ENCODE peak calls at places on chromosomes 5 and 9, in five cellular contexts. One of them, this sample, is unnamed.

GRCh38 chr5:155082401-155082800 is 68.8 kb downstream of the KIF4B start:
- DNase-seq in K562: no peak
- DNase-seq in tibial nerve: no peak
- DNase-seq in left lung: no peak
- DNase-seq in BJ: peak
- DNase-seq in this sample: no peak

GRCh38 chr9:137482094-137482781 is 23.1 kb upstream of the NSMF start:
- DNase-seq in K562: peak
- DNase-seq in tibial nerve: peak
- DNase-seq in left lung: peak
- DNase-seq in BJ: peak
- DNase-seq in this sample: peak

GRCh38 chr9:104868687-104869404 is 59.1 kb downstream of the ABCA1 start:
- DNase-seq in K562: peak
- DNase-seq in tibial nerve: peak
- DNase-seq in left lung: peak
- DNase-seq in BJ: peak
- DNase-seq in this sample: no peak

GRCh38 chr9:98045234-98046160 is 11.0 kb upstream of the NANS start:
- DNase-seq in K562: peak
- DNase-seq in tibial nerve: no peak
- DNase-seq in left lung: no peak
- DNase-seq in BJ: no peak
- DNase-seq in this sample: no peak

GRCh38 chr5:145661737-145662530 is 173.2 kb downstream of the PRELID2 start:
- DNase-seq in K562: no peak
- DNase-seq in tibial nerve: no peak
- DNase-seq in left lung: no peak
- DNase-seq in BJ: no peak
- DNase-seq in this sample: no peak

GRCh38 chr9:69572611-69573010 is 99.6 kb downstream of the APBA1 start:
- DNase-seq in K562: no peak
- DNase-seq in tibial nerve: no peak
- DNase-seq in left lung: no peak
- DNase-seq in BJ: no peak
- DNase-seq in this sample: no peak

GRCh38 chr9:123561055-123561454 is 205.1 kb downstream of the CRB2 start:
- DNase-seq in K562: no peak
- DNase-seq in tibial nerve: no peak
- DNase-seq in left lung: no peak
- DNase-seq in BJ: no peak
- DNase-seq in this sample: no peak

GRCh38 chr5:57784106-57784505 is 301.5 kb upstream of the ACTBL2 start:
- DNase-seq in K562: no peak
- DNase-seq in tibial nerve: no peak
- DNase-seq in left lung: no peak
- DNase-seq in BJ: no peak
- DNase-seq in this sample: no peak

GRCh38 chr5:127602481-127602880 is 46.4 kb upstream of the CTXN3 start:
- DNase-seq in K562: no peak
- DNase-seq in tibial nerve: no peak
- DNase-seq in left lung: no peak
- DNase-seq in BJ: no peak
- DNase-seq in this sample: no peak

GRCh38 chr5:66981705-66982387 is 214.8 kb downstream of the CD180 start:
- DNase-seq in K562: no peak
- DNase-seq in tibial nerve: no peak
- DNase-seq in left lung: no peak
- DNase-seq in BJ: no peak
- DNase-seq in this sample: no peak

GRCh38 chr9:109166771-109167601 is at the start of gene FRRS1L:
- DNase-seq in K562: no peak
- DNase-seq in tibial nerve: no peak
- DNase-seq in left lung: no peak
- DNase-seq in BJ: no peak
- DNase-seq in this sample: no peak

GRCh38 chr9:26833792-26834191 is 58.8 kb downstream of the CAAP1 start:
- DNase-seq in K562: no peak
- DNase-seq in tibial nerve: no peak
- DNase-seq in left lung: no peak
- DNase-seq in BJ: peak
- DNase-seq in this sample: no peak

GRCh38 chr5:1111727-1112289 is at the start of gene SLC12A7:
- DNase-seq in K562: peak
- DNase-seq in tibial nerve: peak
- DNase-seq in left lung: peak
- DNase-seq in BJ: no peak
- DNase-seq in this sample: no peak

GRCh38 chr9:29556317-29556716 is 1983.0 kb upstream of the C9orf72 start:
- DNase-seq in K562: no peak
- DNase-seq in tibial nerve: no peak
- DNase-seq in left lung: no peak
- DNase-seq in BJ: no peak
- DNase-seq in this sample: no peak

GRCh38 chr9:82129708-82130107 is 141.1 kb downstream of the SPATA31D1 start:
- DNase-seq in K562: no peak
- DNase-seq in tibial nerve: no peak
- DNase-seq in left lung: no peak
- DNase-seq in BJ: no peak
- DNase-seq in this sample: no peak

GRCh38 chr9:69657269-69657668 is 14.9 kb downstream of the APBA1 start:
- DNase-seq in K562: no peak
- DNase-seq in tibial nerve: no peak
- DNase-seq in left lung: no peak
- DNase-seq in BJ: no peak
- DNase-seq in this sample: no peak

GRCh38 chr5:151285683-151286082 is 17.9 kb downstream of the SLC36A3 start:
- DNase-seq in K562: no peak
- DNase-seq in tibial nerve: no peak
- DNase-seq in left lung: no peak
- DNase-seq in BJ: no peak
- DNase-seq in this sample: no peak

GRCh38 chr9:136697146-136697820 is 10.0 kb upstream of the AGPAT2 start:
- DNase-seq in K562: no peak
- DNase-seq in tibial nerve: no peak
- DNase-seq in left lung: no peak
- DNase-seq in BJ: no peak
- DNase-seq in this sample: no peak

GRCh38 chr5:68169898-68170297 is 45.7 kb upstream of the PIK3R1 start:
- DNase-seq in K562: no peak
- DNase-seq in tibial nerve: peak
- DNase-seq in left lung: no peak
- DNase-seq in BJ: no peak
- DNase-seq in this sample: no peak

GRCh38 chr9:128750926-128751595 is 20.7 kb downstream of the ZER1 start:
- DNase-seq in K562: no peak
- DNase-seq in tibial nerve: no peak
- DNase-seq in left lung: no peak
- DNase-seq in BJ: no peak
- DNase-seq in this sample: no peak

GRCh38 chr9:22838266-22838665 is 391.6 kb downstream of the DMRTA1 start:
- DNase-seq in K562: no peak
- DNase-seq in tibial nerve: no peak
- DNase-seq in left lung: no peak
- DNase-seq in BJ: no peak
- DNase-seq in this sample: no peak

GRCh38 chr5:38922199-38922598 is 76.4 kb downstream of the OSMR start:
- DNase-seq in K562: peak
- DNase-seq in tibial nerve: peak
- DNase-seq in left lung: no peak
- DNase-seq in BJ: no peak
- DNase-seq in this sample: no peak

GRCh38 chr5:90437663-90438062 is 28.1 kb upstream of the CETN3 start:
- DNase-seq in K562: no peak
- DNase-seq in tibial nerve: no peak
- DNase-seq in left lung: no peak
- DNase-seq in BJ: no peak
- DNase-seq in this sample: no peak

GRCh38 chr9:92970467-92970923 is 23.2 kb downstream of the FGD3 start:
- DNase-seq in K562: no peak
- DNase-seq in tibial nerve: no peak
- DNase-seq in left lung: no peak
- DNase-seq in BJ: no peak
- DNase-seq in this sample: no peak

GRCh38 chr5:109354761-109355160 is 55.0 kb downstream of the PJA2 start:
- DNase-seq in K562: no peak
- DNase-seq in tibial nerve: no peak
- DNase-seq in left lung: no peak
- DNase-seq in BJ: no peak
- DNase-seq in this sample: no peak

GRCh38 chr9:4508907-4509589 is 18.8 kb downstream of the SLC1A1 start:
- DNase-seq in K562: no peak
- DNase-seq in tibial nerve: no peak
- DNase-seq in left lung: no peak
- DNase-seq in BJ: peak
- DNase-seq in this sample: no peak

GRCh38 chr5:2153808-2154207 is 271.1 kb upstream of the IRX4 start:
- DNase-seq in K562: no peak
- DNase-seq in tibial nerve: no peak
- DNase-seq in left lung: no peak
- DNase-seq in BJ: no peak
- DNase-seq in this sample: no peak

GRCh38 chr5:127615916-127616315 is 33.0 kb upstream of the CTXN3 start:
- DNase-seq in K562: no peak
- DNase-seq in tibial nerve: no peak
- DNase-seq in left lung: no peak
- DNase-seq in BJ: peak
- DNase-seq in this sample: no peak

GRCh38 chr5:179969110-179969509 is 61.4 kb upstream of the TBC1D9B start:
- DNase-seq in K562: no peak
- DNase-seq in tibial nerve: no peak
- DNase-seq in left lung: no peak
- DNase-seq in BJ: no peak
- DNase-seq in this sample: no peak

GRCh38 chr5:132115375-132115774 is 41.8 kb downstream of the CSF2 start:
- DNase-seq in K562: no peak
- DNase-seq in tibial nerve: no peak
- DNase-seq in left lung: no peak
- DNase-seq in BJ: no peak
- DNase-seq in this sample: no peak
- H3K4me3 ChIP-seq in K562: no peak
- H3K4me3 ChIP-seq in tibial nerve: no peak
- H3K4me3 ChIP-seq in left lung: no peak
- H3K4me3 ChIP-seq in BJ: no peak
- H3K4me3 ChIP-seq in this sample: no peak

GRCh38 chr5:59035681-59036080 is 452.8 kb downstream of the RAB3C start:
- DNase-seq in K562: no peak
- DNase-seq in tibial nerve: no peak
- DNase-seq in left lung: no peak
- DNase-seq in BJ: no peak
- DNase-seq in this sample: no peak
- H3K4me3 ChIP-seq in K562: no peak
- H3K4me3 ChIP-seq in tibial nerve: no peak
- H3K4me3 ChIP-seq in left lung: peak
- H3K4me3 ChIP-seq in BJ: no peak
- H3K4me3 ChIP-seq in this sample: no peak

GRCh38 chr9:130662927-130663257 is 1.5 kb upstream of the PRDM12 start:
- DNase-seq in K562: no peak
- DNase-seq in tibial nerve: no peak
- DNase-seq in left lung: no peak
- DNase-seq in BJ: no peak
- DNase-seq in this sample: no peak

GRCh38 chr9:130662099-130662926 is 2.1 kb upstream of the PRDM12 start:
- DNase-seq in K562: no peak
- DNase-seq in tibial nerve: no peak
- DNase-seq in left lung: peak
- DNase-seq in BJ: no peak
- DNase-seq in this sample: peak

GRCh38 chr9:130664191-130665028 is at the start of gene PRDM12:
- DNase-seq in K562: no peak
- DNase-seq in tibial nerve: no peak
- DNase-seq in left lung: no peak
- DNase-seq in BJ: no peak
- DNase-seq in this sample: no peak

GRCh38 chr9:130665029-130665430 is 636 bp downstream of the PRDM12 start:
- DNase-seq in K562: no peak
- DNase-seq in tibial nerve: no peak
- DNase-seq in left lung: peak
- DNase-seq in BJ: no peak
- DNase-seq in this sample: no peak

DNA sequence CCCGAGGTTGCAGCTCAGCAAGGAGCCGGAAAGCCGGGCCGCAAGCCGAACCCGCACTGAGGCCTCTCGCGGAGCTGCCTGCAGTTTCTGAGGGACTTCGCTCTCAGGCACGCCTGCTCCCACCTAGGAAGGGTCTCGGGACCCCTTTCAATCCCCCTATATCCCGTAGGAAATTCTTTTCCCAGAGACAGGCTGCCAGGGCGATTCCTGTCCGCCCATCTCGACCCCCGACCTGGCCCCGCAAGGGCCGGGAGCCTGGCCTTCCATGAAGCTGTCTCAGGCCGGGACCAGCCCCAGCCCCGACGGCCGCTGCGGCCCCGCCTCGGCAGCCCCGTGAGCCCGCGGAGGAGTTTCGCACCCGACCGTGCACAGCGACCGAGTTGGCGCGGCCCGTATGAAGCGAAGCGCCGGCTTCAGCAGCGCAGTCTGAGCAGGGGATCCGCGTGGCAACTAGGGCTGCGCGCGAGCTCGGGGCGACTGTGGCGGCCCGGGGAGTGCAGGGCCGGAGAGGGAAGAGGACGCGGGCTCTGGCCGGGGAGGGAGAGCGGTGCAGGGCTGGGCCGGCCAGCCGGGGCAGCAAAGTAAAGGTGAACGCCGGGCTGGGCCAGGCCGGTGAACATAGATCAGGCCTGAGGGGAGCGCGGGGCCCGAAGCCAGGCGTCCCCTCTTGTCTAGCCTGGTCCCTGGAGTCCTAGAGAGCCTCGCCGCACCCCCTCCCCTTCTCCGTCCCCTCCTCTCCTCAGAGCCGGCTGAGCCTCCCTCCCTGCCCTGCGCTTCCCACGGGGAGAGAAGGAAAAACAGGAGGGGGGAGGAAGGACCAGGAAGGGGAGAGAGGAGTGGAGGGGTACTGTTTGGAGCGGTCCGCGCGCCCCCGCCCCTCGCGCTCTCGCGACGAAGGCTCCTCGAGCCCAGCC is 879 bp upstream of the PRDM12 start:
- DNase-seq in K562: no peak
- DNase-seq in tibial nerve: no peak
- DNase-seq in left lung: no peak
- DNase-seq in BJ: no peak
- DNase-seq in this sample: no peak
- H3K4me3 ChIP-seq in K562: no peak
- H3K4me3 ChIP-seq in tibial nerve: no peak
- H3K4me3 ChIP-seq in left lung: no peak
- H3K4me3 ChIP-seq in BJ: no peak
- H3K4me3 ChIP-seq in this sample: no peak

DNA sequence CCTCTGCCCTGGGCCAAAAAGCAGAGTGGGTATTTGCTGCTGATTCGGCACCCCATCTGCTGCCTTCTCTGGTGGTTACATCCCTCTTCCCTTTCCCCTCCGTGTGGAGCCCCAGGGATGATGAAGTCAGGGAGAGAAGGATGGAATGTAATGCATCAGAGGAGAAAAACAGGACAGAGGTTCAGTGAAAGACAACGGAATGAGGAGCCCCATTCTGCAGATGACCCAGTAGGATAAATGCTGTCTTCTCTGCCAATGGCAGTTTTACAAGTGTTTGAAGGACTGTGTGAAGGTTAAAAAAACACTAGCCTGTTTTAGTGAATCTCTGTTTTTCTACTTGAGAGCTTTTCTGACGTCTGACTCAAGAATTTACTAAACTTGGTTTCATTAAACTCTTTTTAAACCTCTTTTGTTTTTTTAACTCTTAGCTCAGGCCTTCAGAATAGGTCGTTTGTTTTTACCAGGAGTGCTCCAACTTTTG is 86.3 kb downstream of the NLN start:
- DNase-seq in K562: no peak
- DNase-seq in tibial nerve: no peak
- DNase-seq in left lung: no peak
- DNase-seq in BJ: no peak
- DNase-seq in this sample: no peak
- H3K4me3 ChIP-seq in K562: no peak
- H3K4me3 ChIP-seq in tibial nerve: no peak
- H3K4me3 ChIP-seq in left lung: no peak
- H3K4me3 ChIP-seq in BJ: peak
- H3K4me3 ChIP-seq in this sample: no peak

This sample was measured in RWPE2.